ENCODE peak calls at places on chromosome 16, in nine cellular contexts. X, P, N, H, Q, W, R, K and M are unnamed samples.

GRCh38 chr16:84605339-84605848 is 12.5 kb downstream of the COTL1 start:
- DNase-seq in H (no peak), Q (no peak), P (no peak), K (no peak), R (no peak), N (no peak), W (no peak), X (no peak), M (no peak)

GRCh38 chr16:59633996-59634579 is 900.0 kb upstream of the GOT2 start:
- DNase-seq in W (no peak), N (no peak), Q (no peak), R (no peak), H (no peak), P (peak), K (no peak), X (no peak), M (no peak)

GRCh38 chr16:19837331-19837943 is 47.2 kb downstream of the GPRC5B start:
- DNase-seq in N (no peak), Q (no peak), H (no peak), X (no peak), W (no peak), P (no peak), K (no peak), R (no peak), M (no peak)

GRCh38 chr16:89700649-89701424 is 668 bp downstream of the SPATA2L start:
- DNase-seq in H (no peak), X (no peak), R (no peak), W (peak), P (peak), Q (peak), K (no peak), N (no peak), M (no peak)

GRCh38 chr16:1825864-1826690 is 548 bp downstream of the HAGH start:
- DNase-seq in X (no peak), Q (no peak), W (peak), N (peak), K (peak), H (no peak), R (peak), P (no peak), M (peak)

GRCh38 chr16:27330542-27330941 is 16.8 kb downstream of the IL4R start:
- DNase-seq in K (no peak), P (peak), Q (no peak), N (no peak), W (no peak), X (no peak), H (peak), R (no peak), M (no peak)

GRCh38 chr16:11768850-11769249 is 26.2 kb upstream of the TXNDC11 start:
- DNase-seq in P (no peak), Q (peak), R (no peak), X (no peak), W (no peak), K (no peak), N (no peak), H (no peak), M (no peak)

GRCh38 chr16:89598199-89598598 is 15.2 kb upstream of the DPEP1 start:
- DNase-seq in K (no peak), H (no peak), P (no peak), X (no peak), R (no peak), Q (no peak), N (no peak), W (no peak), M (no peak)

GRCh38 chr16:54342966-54343365 is 56.4 kb upstream of the IRX3 start:
- DNase-seq in K (no peak), H (no peak), R (no peak), N (no peak), P (no peak), W (no peak), Q (no peak), X (no peak), M (no peak)

GRCh38 chr16:81709369-81709900 is 69.7 kb upstream of the PLCG2 start:
- DNase-seq in X (no peak), Q (no peak), W (no peak), P (no peak), K (no peak), H (no peak), N (no peak), R (no peak), M (no peak)

GRCh38 chr16:49776085-49776501 is 79.8 kb downstream of the ZNF423 start:
- DNase-seq in N (no peak), X (no peak), R (no peak), W (no peak), Q (no peak), K (no peak), P (no peak), H (no peak), M (no peak)

GRCh38 chr16:66486773-66487579 is 59.9 kb downstream of the BEAN1 start:
- DNase-seq in R (no peak), X (no peak), W (no peak), H (no peak), K (peak), Q (no peak), N (peak), P (peak), M (no peak)

GRCh38 chr16:84931506-84931905 is 79.8 kb downstream of the ZDHHC7 start:
- DNase-seq in K (no peak), N (no peak), Q (no peak), H (no peak), P (no peak), R (no peak), W (no peak), X (no peak), M (no peak)

GRCh38 chr16:46972429-46972970 is 974 bp downstream of the DNAJA2 start:
- DNase-seq in N (peak), P (no peak), W (no peak), Q (no peak), X (peak), H (no peak), R (no peak), K (no peak), M (no peak)

GRCh38 chr16:74477226-74477625 is 55.9 kb upstream of the CLEC18B start:
- DNase-seq in N (no peak), Q (no peak), X (no peak), R (no peak), P (no peak), W (no peak), K (no peak), H (no peak), M (no peak)

GRCh38 chr16:31085873-31086628 is 2.7 kb downstream of the PRSS53 start:
- DNase-seq in R (no peak), X (no peak), W (no peak), K (no peak), Q (no peak), N (no peak), H (no peak), P (no peak), M (no peak)

GRCh38 chr16:68575082-68575481 is 36.0 kb downstream of the ZFP90 start:
- DNase-seq in N (no peak), W (no peak), K (no peak), Q (no peak), X (no peak), P (no peak), R (no peak), H (no peak), M (no peak)

GRCh38 chr16:11029948-11030347 is 85.6 kb downstream of the CLEC16A start:
- DNase-seq in X (no peak), R (no peak), N (no peak), W (no peak), Q (no peak), P (no peak), K (no peak), H (no peak), M (no peak)

GRCh38 chr16:89009343-89010209 is 32.6 kb upstream of the CBFA2T3 start:
- DNase-seq in N (peak), K (no peak), R (no peak), W (peak), H (no peak), X (no peak), Q (peak), P (no peak), M (no peak)

GRCh38 chr16:30526137-30526822 is at the start of gene ZNF768:
- DNase-seq in N (no peak), W (no peak), R (no peak), X (no peak), H (no peak), P (no peak), K (no peak), Q (no peak), M (no peak)